ENCODE peak calls at places on chromosomes 1 and 21, in four cellular contexts. E is psoas muscle; K is endodermal cell; O is CD8-positive, alpha-beta T cell. J is an unnamed sample. For H3K36me3, the result is how much of the 10 kb centered on the place peaks cover.

GRCh38 chr1:155698382-155699038 is 9.6 kb downstream of the DAP3 start:
- DNase-seq in E (no peak), K (no peak), O (no peak), J (no peak)

GRCh38 chr1:193367863-193368262 is 181.4 kb upstream of the B3GALT2 start:
- DNase-seq in E (no peak), K (no peak), O (no peak), J (no peak)

GRCh38 chr1:245495681-245496080 is 340.9 kb downstream of the KIF26B start:
- DNase-seq in E (no peak), K (no peak), O (no peak), J (no peak)

GRCh38 chr1:241518447-241519307 is 878 bp downstream of the FH start:
- DNase-seq in E (no peak), K (no peak), O (peak), J (peak)

GRCh38 chr1:86832409-86832808 is 81.5 kb downstream of the SELENOF start:
- DNase-seq in E (no peak), K (no peak), O (no peak), J (no peak)

GRCh38 chr1:110511436-110511835 is 7.5 kb downstream of the KCNA10 start:
- DNase-seq in E (no peak), K (no peak), O (no peak), J (no peak)

GRCh38 chr1:182249201-182249676 is 142.4 kb downstream of the GLUL start:
- DNase-seq in E (no peak), K (peak), O (no peak), J (no peak)

GRCh38 chr21:41504030-41504429 is 3.9 kb downstream of the TMPRSS2 start:
- DNase-seq in E (no peak), K (no peak), O (no peak), J (no peak)

GRCh38 chr1:30106125-30106524 is 617.3 kb downstream of the MATN1 start:
- DNase-seq in E (no peak), K (peak), O (no peak), J (no peak)

GRCh38 chr1:243792891-243793290 is 57.2 kb downstream of the AKT3 start:
- DNase-seq in E (no peak), K (no peak), O (no peak), J (no peak)

GRCh38 chr1:209416009-209416408 is 167.5 kb upstream of the CAMK1G start:
- DNase-seq in E (no peak), K (no peak), O (no peak), J (no peak)

GRCh38 chr1:52423771-52424170 is 19.4 kb downstream of the PRPF38A start:
- DNase-seq in E (no peak), K (no peak), O (peak), J (peak)

GRCh38 chr1:115332813-115333608 is 5.0 kb downstream of the NGF start:
- DNase-seq in E (peak), K (no peak), O (no peak), J (no peak)

GRCh38 chr1:40337448-40337847 is 20.4 kb upstream of the COL9A2 start:
- DNase-seq in E (no peak), K (no peak), O (no peak), J (no peak)

GRCh38 chr1:157626099-157626498 is 28.2 kb upstream of the FCRL4 start:
- DNase-seq in E (no peak), K (peak), O (peak), J (no peak)

GRCh38 chr1:173525936-173526335 is 48.8 kb downstream of the PRDX6 start:
- DNase-seq in E (no peak), K (no peak), O (no peak), J (no peak)

GRCh38 chr1:162040657-162041056 is 17.0 kb upstream of the OLFML2B start:
- DNase-seq in E (no peak), K (no peak), O (no peak), J (no peak)

GRCh38 chr1:236284291-236284711 is 2.5 kb upstream of the ERO1B start:
- DNase-seq in E (no peak), K (no peak), O (no peak), J (no peak)

GRCh38 chr1:6646499-6647148 is 22.0 kb downstream of the THAP3 start:
- DNase-seq in E (no peak), K (peak), O (peak), J (no peak)

GRCh38 chr1:113551728-113552127 is 161.4 kb downstream of the MAGI3 start:
- DNase-seq in E (no peak), K (no peak), O (no peak), J (no peak)

GRCh38 chr1:227777156-227777555 is 38.3 kb upstream of the PRSS38 start:
- DNase-seq in E (peak), K (no peak), O (no peak), J (no peak)

GRCh38 chr1:168974117-168974516 is 132.4 kb upstream of the ATP1B1 start:
- DNase-seq in E (no peak), K (no peak), O (no peak), J (no peak)

GRCh38 chr1:183553769-183554168 is 36.5 kb downstream of the NCF2 start:
- DNase-seq in E (no peak), K (no peak), O (no peak), J (no peak)

GRCh38 chr1:235639586-235640205 is 9.9 kb downstream of the GNG4 start:
- DNase-seq in E (no peak), K (peak), O (no peak), J (no peak)

GRCh38 chr1:47231314-47232186 is 475 bp downstream of the TAL1 start:
- DNase-seq in E (no peak), K (peak), O (no peak), J (no peak)
- H3K4me3 ChIP-seq in E (peak), K (peak), O (peak), J (peak)

DNA sequence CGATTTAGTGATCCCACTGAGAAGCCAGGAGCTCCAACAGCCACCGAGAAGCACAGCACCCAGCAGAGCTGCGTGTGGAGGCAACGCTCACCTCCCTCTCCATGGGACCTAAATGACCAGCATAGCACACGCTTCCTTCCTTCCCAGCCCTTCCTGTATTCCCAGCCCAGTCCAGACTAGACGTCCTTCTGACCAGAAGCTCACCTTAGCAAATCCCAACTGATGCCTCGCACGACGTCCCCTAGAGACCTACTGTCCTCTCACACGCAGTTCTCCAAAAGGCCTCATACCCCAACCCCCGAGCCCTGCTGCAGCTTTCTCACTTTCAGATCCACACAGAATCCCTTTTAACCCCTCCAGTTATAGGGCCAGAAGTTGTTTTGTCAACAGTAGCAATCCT is 132.4 kb downstream of the SLC45A1 start:
- DNase-seq in E (no peak), K (no peak), O (no peak), J (no peak)
- H3K36me3 ChIP-seq in E (under half), K (under half), O (under half), J (under half)

DNA sequence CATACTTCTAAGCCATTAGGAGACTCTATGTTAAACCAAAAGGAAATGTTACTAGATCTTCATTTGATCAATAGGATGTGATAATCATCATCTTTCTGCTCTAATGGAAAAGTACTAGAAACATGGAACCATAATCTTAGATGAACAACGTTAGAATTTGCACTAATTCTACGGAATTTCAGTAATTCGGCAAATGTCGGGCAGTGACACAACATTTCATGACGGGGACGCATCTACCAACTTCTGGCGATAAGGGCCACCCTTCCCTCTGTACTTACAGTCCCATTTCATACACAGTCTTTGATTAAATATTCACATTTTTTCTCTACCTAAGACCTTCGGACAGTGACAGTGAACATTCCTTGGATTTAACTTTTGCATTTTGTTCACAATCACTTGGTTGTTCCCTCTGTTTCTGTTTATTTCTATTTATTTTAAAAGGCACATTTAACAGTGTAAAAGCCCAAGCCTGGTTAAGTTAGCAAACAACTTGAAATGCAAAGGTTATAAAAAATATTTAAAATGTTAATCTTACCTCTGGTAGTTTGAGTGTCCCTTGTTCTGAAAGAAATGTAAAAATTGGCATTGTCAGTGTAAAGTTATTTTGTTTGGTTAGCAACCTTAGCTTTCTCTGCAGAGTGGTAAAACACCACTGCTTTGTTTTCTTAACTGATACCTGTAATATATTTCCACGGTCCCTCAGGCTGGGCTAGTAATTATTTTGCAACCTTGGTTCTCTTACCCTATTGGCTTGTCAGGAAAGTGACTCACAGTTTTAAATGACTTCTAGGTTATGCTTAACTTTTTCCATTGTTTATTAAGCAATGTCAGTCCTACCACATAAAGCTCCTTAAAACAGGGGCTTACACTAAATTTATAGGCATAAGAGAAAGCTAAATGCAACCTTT is 276.9 kb downstream of the VAV3 start:
- DNase-seq in E (no peak), K (no peak), O (no peak), J (no peak)
- H3K27ac ChIP-seq in E (no peak), K (no peak), O (no peak), J (no peak)

DNA sequence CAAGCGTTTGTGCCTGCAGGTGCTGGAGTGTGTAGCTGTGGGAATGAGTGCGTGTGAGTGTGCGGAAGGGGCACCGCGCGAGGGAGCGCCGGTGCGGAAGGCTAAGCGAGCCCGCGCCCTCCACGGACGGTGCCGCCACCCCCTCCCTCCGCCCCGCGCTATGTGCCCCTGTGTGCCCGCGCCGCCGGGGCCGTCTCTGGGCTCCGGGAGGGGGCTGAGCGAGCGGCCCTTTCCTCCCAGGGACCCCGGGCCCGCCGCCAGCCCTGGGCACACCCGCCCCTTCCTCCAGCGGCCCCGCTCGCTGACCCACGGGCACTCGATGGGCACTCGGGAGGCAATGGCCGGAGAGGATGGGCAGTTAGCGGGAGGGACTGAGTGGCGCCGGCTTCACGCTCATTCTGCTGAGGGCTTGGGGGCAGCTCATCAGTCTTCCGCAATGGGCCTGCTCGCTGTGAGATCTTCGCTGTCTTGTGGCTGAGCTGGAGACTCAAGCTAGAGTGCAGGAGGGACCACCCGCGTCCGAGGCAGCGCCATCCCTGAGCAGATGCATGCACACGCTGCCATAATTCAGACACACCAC is 8.6 kb upstream of the ADGRB2 start:
- DNase-seq in E (no peak), K (no peak), O (no peak), J (no peak)
- H3K4me3 ChIP-seq in E (peak), K (peak), O (peak), J (peak)

GRCh38 chr1:207067185-207067584 is 14.1 kb downstream of the PFKFB2 start:
- DNase-seq in E (no peak), K (no peak), O (no peak), J (no peak)

GRCh38 chr1:207069059-207069458 is 16.0 kb downstream of the PFKFB2 start:
- DNase-seq in E (no peak), K (peak), O (peak), J (no peak)

GRCh38 chr1:207070811-207071210 is 17.7 kb downstream of the PFKFB2 start:
- DNase-seq in E (no peak), K (no peak), O (no peak), J (no peak)

GRCh38 chr1:207069858-207070506 is 16.9 kb downstream of the PFKFB2 start:
- DNase-seq in E (peak), K (peak), O (no peak), J (no peak)

DNA sequence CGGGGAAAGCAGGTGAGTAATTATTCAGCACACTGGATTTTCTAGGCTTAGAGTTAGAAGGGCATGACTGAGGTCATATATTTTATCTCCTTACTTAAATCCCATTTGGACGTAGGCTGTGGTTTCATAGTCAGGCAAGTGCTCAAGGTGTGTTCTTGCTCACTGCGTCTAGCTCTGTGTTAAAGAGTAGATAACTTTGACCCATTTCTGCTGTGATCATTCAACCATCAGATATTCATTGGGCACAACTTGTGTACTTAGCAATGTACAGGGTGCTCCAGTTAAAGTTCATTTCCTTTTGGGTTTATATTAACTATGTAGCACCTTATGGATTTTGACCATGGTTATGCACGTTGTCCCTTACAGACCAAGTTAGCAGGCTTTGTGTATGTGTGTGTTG is 14.6 kb downstream of the PFKFB2 start:
- DNase-seq in E (no peak), K (peak), O (no peak), J (no peak)
- H3K36me3 ChIP-seq in E (half or more), K (under half), O (under half), J (under half)

DNA sequence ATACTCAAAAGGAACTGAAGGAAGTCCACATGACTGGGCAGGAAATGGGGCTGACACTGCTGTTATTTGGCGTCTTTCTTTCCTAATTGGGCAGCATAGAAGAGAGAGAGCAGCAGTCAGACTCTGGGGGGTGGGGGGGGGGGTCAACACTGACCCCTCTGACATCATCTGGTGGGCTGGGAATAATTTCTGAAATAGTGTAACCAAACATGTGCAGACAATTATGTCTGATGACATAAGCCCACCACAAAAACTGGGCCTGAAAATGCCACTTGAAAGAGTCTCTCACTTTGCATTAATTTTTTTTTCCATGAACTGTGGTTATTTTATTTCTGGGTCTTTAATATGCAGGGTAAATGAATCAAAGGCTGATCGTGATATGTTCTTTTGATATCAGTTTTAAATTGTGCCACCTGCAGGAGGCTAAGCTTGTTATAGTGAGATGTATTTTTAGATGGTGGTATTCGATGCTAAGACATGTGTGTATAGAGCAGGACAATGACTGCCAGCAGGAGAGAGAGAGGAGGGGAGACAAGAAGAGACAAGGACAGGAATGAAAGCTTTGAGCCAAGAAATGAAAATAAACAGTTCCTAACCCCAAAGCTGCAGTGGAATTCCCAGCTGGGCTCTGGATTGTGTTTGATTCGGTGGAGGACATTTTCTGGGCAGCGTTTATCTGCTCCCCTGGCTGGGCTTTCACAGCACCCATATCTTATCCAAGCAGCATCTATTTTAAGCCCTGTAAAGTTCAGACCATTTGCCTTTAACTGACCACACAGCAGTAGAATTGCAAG is 264.7 kb downstream of the PBX1 start:
- DNase-seq in E (no peak), K (no peak), O (no peak), J (no peak)
- H3K27ac ChIP-seq in E (peak), K (no peak), O (no peak), J (no peak)

DNA sequence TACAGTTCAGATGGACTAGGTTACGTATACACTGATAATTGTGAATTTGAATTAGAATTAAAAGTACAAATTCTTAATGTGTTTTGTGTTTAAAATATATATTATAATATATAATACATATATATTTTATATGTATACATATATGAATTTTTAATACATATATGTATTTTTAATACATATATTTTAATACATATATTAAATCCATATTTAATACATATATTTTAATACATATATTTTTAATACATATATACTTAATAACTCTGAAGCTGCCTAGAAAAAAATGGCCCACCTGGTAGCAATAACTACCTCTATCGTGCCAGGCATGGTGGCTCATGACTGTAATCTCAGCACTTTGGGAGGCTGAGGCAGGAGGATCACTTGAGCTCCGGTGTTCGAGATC is 179.1 kb upstream of the SAMSN1 start:
- DNase-seq in E (no peak), K (no peak), O (no peak), J (no peak)
- H3K4me3 ChIP-seq in E (no peak), K (no peak), O (no peak), J (no peak)

DNA sequence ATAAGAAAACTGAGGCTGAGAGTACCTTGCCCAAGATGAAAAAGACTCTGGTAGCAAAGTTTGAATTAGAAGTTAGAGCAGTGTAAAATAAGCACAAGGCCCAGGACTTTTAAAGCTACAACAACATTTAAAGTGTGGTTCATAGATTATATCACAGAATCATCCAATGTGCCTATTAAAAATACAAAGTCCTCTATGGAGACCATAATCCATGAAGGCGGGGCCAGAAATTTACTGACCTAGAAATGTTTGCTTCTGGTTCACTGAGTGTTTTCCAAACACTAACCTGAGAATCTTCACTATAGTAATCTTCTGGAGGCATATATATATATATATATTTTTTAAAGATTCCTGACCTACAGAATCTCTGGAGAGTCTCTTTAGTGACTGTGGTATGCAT is 12.3 kb downstream of the DEPDC1 start:
- DNase-seq in E (no peak), K (no peak), O (no peak), J (no peak)
- H3K36me3 ChIP-seq in E (under half), K (half or more), O (under half), J (under half)

J was measured in effector memory CD4-positive, alpha-beta T cell.